ENCODE peak calls at places on chromosomes 1 and 21, in six cellular contexts. O is RWPE2; H is RWPE1; T is adrenal gland; G is foreskin keratinocyte; Y is CD4-positive, alpha-beta T cell. B is an unnamed sample.
A peak's percentile ranks its signal among the peaks of the same experiment; 100 is the strongest.

GRCh38 chr1:110064576-110065337 is 5.7 kb downstream of the ALX3 start:
- DNase-seq in H (no peak), T (no peak), Y (no peak), G (no peak), O (no peak), B (no peak)

GRCh38 chr1:227788279-227789041 is 27.0 kb upstream of the PRSS38 start:
- DNase-seq in Y (no peak), T (peak; percentile 85), H (peak; percentile 80), G (peak; percentile 62), O (peak; percentile 56), B (no peak)

GRCh38 chr1:47128221-47128620 is 9.0 kb upstream of the CYP4A22 start:
- DNase-seq in T (no peak), O (no peak), H (no peak), G (no peak), Y (no peak), B (no peak)

GRCh38 chr1:200374569-200375312 is 35.1 kb downstream of the ZNF281 start:
- DNase-seq in T (no peak), O (no peak), H (no peak), G (no peak), Y (no peak), B (no peak)

GRCh38 chr1:42137766-42138165 is 15.4 kb upstream of the GUCA2B start:
- DNase-seq in H (no peak), T (no peak), G (no peak), O (no peak), Y (no peak), B (no peak)

GRCh38 chr1:222240536-222241181 is 307.2 kb downstream of the HHIPL2 start:
- DNase-seq in H (peak; percentile 26), O (no peak), Y (no peak), T (no peak), G (peak; percentile 87), B (no peak)

GRCh38 chr21:41976611-41977010 is 22.8 kb upstream of the C2CD2 start:
- DNase-seq in H (no peak), G (no peak), Y (no peak), T (no peak), O (no peak), B (no peak)

GRCh38 chr1:8113257-8114220 is 87.4 kb upstream of the ERRFI1 start:
- DNase-seq in O (no peak), H (no peak), T (no peak), G (no peak), Y (no peak), B (no peak)

GRCh38 chr1:44919387-44919786 is 67.0 kb downstream of the EIF2B3 start:
- DNase-seq in Y (no peak), T (no peak), G (peak; percentile 21), H (no peak), O (no peak), B (no peak)

GRCh38 chr1:154326546-154327465 is 1.5 kb downstream of the ATP8B2 start:
- DNase-seq in O (no peak), T (peak; percentile 35), Y (no peak), H (peak; percentile 53), G (peak; percentile 31), B (no peak)
- TF ChIP-seq CTCF in O (peak; percentile 26), T (no peak), Y (no peak), H (peak; percentile 26), G (no peak), B (peak; percentile 67)

DNA sequence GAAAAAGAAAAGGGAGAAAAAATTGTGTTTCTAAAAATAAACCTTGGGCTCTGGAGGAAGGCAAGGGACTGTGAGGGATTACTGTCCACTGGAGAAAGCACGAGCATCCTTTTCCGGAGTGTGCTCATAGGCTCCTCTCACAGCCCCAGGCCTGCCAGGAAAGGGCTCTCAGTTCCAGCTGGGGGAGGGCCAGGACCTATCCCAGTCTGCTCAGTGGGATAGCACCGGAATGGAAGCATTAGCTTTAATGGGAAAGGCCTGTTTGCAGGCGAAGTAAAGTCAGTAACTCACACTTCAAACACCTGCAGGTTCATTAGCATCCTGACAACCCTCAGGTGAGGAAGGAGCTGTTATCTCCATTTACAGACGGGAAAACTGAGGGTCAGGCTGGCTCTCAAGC is 113.9 kb upstream of the USP24 start:
- DNase-seq in H (no peak), O (no peak), Y (no peak), G (no peak), T (peak; percentile 42), B (no peak)
- TF ChIP-seq CTCF in H (no peak), O (no peak), Y (no peak), G (no peak), T (no peak), B (no peak)

DNA sequence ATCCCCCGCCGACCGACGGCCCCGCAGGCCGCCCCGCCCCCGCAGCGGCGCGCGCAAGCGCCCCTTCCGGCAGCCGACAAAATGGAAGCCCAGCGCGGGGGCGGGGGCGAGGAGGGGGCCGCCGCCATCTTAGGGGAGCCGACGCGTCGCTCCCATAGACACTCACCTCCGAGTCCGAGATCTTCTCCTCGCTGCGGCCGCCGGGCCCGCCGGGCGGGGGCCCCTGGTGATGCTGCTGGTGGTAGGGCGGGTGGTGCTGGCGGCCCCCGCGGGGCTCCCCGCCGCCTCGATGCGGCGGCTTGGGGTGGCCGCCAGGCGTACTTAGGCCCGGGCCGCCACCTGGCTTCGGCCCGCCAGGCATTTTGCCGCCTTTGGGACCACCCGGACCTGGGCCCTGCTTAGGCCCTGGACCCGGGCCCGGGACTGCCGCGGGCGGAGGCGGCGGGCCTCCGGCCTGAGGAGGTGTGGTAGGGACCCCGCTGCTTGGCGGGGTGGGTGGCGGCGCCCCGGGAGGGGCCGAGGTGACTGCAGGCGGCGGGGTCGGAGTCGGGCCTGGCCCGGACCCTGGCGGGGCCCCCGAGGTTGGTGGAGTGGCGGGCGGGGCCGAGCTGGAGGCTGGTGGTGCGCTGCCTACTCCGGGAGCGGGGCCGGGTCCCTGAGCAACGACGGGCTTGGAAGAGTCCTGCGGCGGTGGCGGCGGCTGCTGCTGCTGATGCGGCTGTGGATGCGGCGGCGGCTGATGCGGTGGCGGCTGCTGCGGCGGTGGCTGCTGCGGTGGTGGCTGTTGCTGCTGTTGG is 691 bp downstream of the SFPQ start:
- DNase-seq in T (peak; percentile 86), H (peak; percentile 84), Y (peak; percentile 85), G (peak; percentile 44), O (peak; percentile 69), B (no peak)
- TF ChIP-seq CTCF in T (no peak), H (peak; percentile 38), Y (no peak), G (peak; percentile 37), O (peak; percentile 37), B (peak; percentile 64)

DNA sequence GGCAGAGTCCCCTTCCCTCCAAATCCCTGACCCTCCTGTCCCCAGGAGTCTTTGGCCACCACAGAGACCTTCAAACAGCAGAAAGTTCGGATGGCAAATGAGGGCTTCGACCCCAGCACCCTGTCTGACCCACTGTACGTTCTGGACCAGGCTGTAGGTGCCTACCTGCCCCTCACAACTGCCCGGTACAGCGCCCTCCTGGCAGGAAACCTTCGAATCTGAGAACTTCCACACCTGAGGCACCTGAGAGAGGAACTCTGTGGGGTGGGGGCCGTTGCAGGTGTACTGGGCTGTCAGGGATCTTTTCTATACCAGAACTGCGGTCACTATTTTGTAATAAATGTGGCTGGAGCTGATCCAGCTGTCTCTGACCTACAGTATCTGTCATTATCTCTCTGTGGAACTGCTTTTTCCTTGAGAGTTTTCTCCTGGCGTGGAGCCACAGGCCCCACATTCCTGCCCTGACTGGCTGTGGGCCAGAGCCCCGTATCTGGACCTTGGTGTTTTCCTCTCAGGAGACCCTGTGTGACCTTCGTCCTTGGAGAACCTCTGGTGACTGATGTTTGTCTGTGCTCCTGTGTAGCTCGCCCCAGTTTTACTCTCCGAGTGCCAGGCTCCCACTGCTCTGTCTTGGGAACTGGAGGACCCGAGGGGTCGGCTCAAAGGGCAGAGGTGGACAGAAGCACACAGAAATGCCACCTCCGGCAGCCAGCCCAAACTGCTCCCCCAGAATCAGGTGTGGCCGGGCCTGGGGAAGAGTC is 4.8 kb downstream of the SLC27A3 start:
- DNase-seq in T (peak; percentile 65), Y (no peak), G (no peak), O (no peak), H (no peak), B (peak; percentile 67)
- TF ChIP-seq CTCF in T (no peak), Y (no peak), G (no peak), O (no peak), H (no peak), B (no peak)

GRCh38 chr1:99180915-99181314 is 83.4 kb upstream of the PLPPR4 start:
- DNase-seq in T (no peak), O (no peak), Y (no peak), G (no peak), H (no peak), B (no peak)

GRCh38 chr1:99176753-99177152 is 87.5 kb upstream of the PLPPR4 start:
- DNase-seq in H (no peak), G (no peak), O (no peak), Y (no peak), T (no peak), B (no peak)

GRCh38 chr1:99180343-99180808 is 83.9 kb upstream of the PLPPR4 start:
- DNase-seq in Y (peak; percentile 36), H (peak; percentile 26), G (peak; percentile 59), T (peak; percentile 81), O (no peak), B (no peak)

GRCh38 chr1:99173900-99174299 is 90.4 kb upstream of the PLPPR4 start:
- DNase-seq in T (no peak), H (no peak), G (no peak), Y (no peak), O (no peak), B (no peak)

DNA sequence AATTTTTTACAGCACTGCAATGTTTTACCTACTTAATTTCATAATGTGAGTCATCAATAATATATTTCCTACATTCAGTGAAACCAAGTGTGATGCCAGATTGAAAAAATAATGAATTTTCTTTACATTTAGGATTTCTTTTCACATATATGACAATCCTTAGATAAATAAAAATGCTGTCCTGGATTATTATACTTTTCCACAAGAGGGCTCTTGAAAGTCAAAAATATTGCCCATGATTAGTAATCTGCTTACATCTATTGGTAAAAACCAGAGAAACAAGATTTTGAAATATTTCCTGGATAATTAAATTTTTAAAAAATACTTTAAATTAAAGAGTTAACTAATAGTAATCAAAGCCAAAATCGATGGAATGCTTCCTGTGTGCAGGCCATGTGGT is 86.8 kb upstream of the PLPPR4 start:
- DNase-seq in Y (no peak), T (no peak), O (no peak), G (no peak), H (no peak), B (no peak)
- TF ChIP-seq CTCF in Y (no peak), T (no peak), O (peak; percentile 36), G (peak; percentile 37), H (no peak), B (peak; percentile 69)

DNA sequence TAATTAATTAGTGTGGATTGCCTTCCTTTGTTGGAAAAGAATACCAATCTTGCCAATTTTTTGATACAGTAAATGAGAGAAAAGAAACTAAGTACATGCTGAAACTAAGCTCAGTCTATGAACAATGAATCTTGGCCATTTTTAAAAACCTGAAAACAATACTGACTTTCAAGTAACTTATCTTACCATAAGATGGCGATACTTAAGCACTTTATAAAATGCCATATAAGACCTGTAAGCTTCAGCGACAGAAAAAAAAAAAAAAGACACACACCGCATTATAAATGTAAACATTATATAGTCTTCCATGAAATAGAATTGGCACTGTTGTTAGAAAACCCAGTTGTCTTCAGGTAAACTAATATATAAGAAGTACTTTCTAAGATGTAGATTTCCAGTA is 3.0 kb downstream of the OLFM3 start:
- DNase-seq in Y (no peak), H (no peak), T (no peak), O (no peak), G (no peak), B (no peak)
- TF ChIP-seq CTCF in Y (no peak), H (no peak), T (no peak), O (peak; percentile 22), G (no peak), B (peak; percentile 62)

GRCh38 chr1:234345237-234345636 is 28.0 kb upstream of the COA6 start:
- DNase-seq in H (no peak), G (no peak), T (no peak), O (no peak), Y (no peak), B (no peak)

GRCh38 chr1:234348964-234349363 is 24.3 kb upstream of the COA6 start:
- DNase-seq in O (no peak), H (no peak), G (no peak), Y (no peak), T (no peak), B (no peak)
- TF ChIP-seq CTCF in O (no peak), H (no peak), G (no peak), Y (no peak), T (no peak), B (no peak)